ENCODE peak calls at places on chromosome 18, in ten cellular contexts. J is breast epithelium, G is prostate gland, Z is fibroblast of lung, L is right atrium auricular region, N is heart right ventricle, I is GM23248, Q is A549, M is OCI-LY7, V is small intestine. X is an unnamed sample. For H3K9me3, the result is how much of the 10 kb centered on the place peaks cover.

GRCh38 chr18:7733642-7734041 is 166.5 kb downstream of the PTPRM start:
- DNase-seq in I (no peak), M (no peak), Z (no peak), N (no peak), L (no peak), J (no peak), V (no peak), Q (peak), G (no peak), X (no peak)

GRCh38 chr18:10965104-10965503 is 184.3 kb downstream of the PIEZO2 start:
- DNase-seq in N (no peak), V (no peak), G (no peak), L (no peak), J (no peak), M (no peak), Z (no peak), I (peak), Q (no peak), X (no peak)

GRCh38 chr18:77254711-77255110 is 5.1 kb downstream of the GALR1 start:
- DNase-seq in Q (no peak), J (no peak), Z (no peak), M (no peak), N (no peak), G (no peak), I (no peak), L (no peak), V (no peak), X (no peak)

GRCh38 chr18:50986360-50987087 is 18.7 kb downstream of the ELAC1 start:
- DNase-seq in Q (no peak), V (no peak), I (peak), J (no peak), Z (peak), N (no peak), G (no peak), M (no peak), L (no peak), X (no peak)

GRCh38 chr18:62784966-62785413 is 69.6 kb downstream of the PHLPP1 start:
- DNase-seq in J (no peak), Z (peak), N (no peak), L (no peak), G (no peak), V (no peak), M (no peak), I (peak), Q (peak), X (peak)

GRCh38 chr18:56112013-56112749 is 524.2 kb upstream of the TCF4 start:
- DNase-seq in M (no peak), J (no peak), V (no peak), N (no peak), I (peak), L (no peak), G (no peak), Q (no peak), Z (peak), X (no peak)

GRCh38 chr18:2348003-2348402 is 223.3 kb downstream of the METTL4 start:
- DNase-seq in N (no peak), M (peak), L (no peak), I (no peak), Q (no peak), G (no peak), Z (no peak), V (no peak), J (no peak), X (no peak)

GRCh38 chr18:74748809-74749208 is 151.1 kb downstream of the ZNF407 start:
- DNase-seq in L (no peak), Q (no peak), M (no peak), V (no peak), I (no peak), G (no peak), J (no peak), N (no peak), Z (no peak), X (no peak)

GRCh38 chr18:37085362-37085761 is 256.4 kb downstream of the KIAA1328 start:
- DNase-seq in Q (no peak), N (no peak), Z (no peak), M (no peak), I (no peak), G (no peak), L (no peak), V (no peak), J (no peak), X (no peak)

GRCh38 chr18:8701546-8702118 is 3.7 kb upstream of the MTCL1 start:
- DNase-seq in V (no peak), I (peak), L (no peak), M (no peak), N (no peak), J (no peak), Q (peak), G (no peak), Z (peak), X (no peak)

GRCh38 chr18:74632088-74632679 is 34.5 kb downstream of the ZNF407 start:
- DNase-seq in G (no peak), Q (no peak), M (no peak), I (no peak), Z (no peak), L (no peak), J (no peak), N (no peak), V (no peak), X (no peak)

GRCh38 chr18:55088000-55088401 is 128.7 kb upstream of the CCDC68 start:
- DNase-seq in J (no peak), N (no peak), I (peak), Q (peak), Z (peak), M (no peak), L (no peak), G (no peak), V (no peak), X (no peak)

GRCh38 chr18:46373787-46374186 is 269.6 kb downstream of the HAUS1 start:
- DNase-seq in V (no peak), Q (no peak), I (no peak), N (no peak), J (no peak), M (no peak), G (no peak), Z (no peak), L (no peak), X (no peak)

GRCh38 chr18:37467002-37467401 is 98.6 kb downstream of the CELF4 start:
- DNase-seq in N (no peak), M (no peak), J (no peak), L (no peak), V (no peak), I (no peak), Z (no peak), Q (no peak), G (no peak), X (no peak)

GRCh38 chr18:58023108-58023507 is 20.9 kb upstream of the NEDD4L start:
- DNase-seq in G (no peak), Q (no peak), Z (no peak), J (no peak), V (no peak), N (no peak), L (no peak), M (no peak), I (no peak), X (no peak)

GRCh38 chr18:32919799-32920198 is 147.0 kb upstream of the KLHL14 start:
- DNase-seq in G (no peak), I (peak), L (no peak), Z (peak), Q (peak), N (no peak), V (peak), J (no peak), M (peak), X (no peak)

GRCh38 chr18:79560042-79560860 is 119.4 kb upstream of the CTDP1 start:
- DNase-seq in V (no peak), L (no peak), J (peak), G (no peak), M (no peak), N (no peak), Q (no peak), I (no peak), Z (no peak), X (no peak)

GRCh38 chr18:23943903-23944624 is 70.5 kb upstream of the TTC39C start:
- DNase-seq in Z (peak), V (no peak), M (no peak), J (no peak), N (no peak), L (no peak), I (peak), Q (peak), G (no peak), X (no peak)

GRCh38 chr18:45402485-45403056 is 212.7 kb upstream of the SLC14A2 start:
- DNase-seq in Q (no peak), Z (peak), M (no peak), L (no peak), I (peak), N (no peak), J (no peak), V (peak), G (no peak), X (no peak)

GRCh38 chr18:55398858-55399257 is 189.1 kb downstream of the TCF4 start:
- DNase-seq in V (no peak), J (no peak), M (no peak), Z (no peak), N (no peak), L (no peak), I (peak), Q (no peak), G (no peak), X (no peak)

GRCh38 chr18:3171631-3172030 is 48.1 kb downstream of the MYOM1 start:
- DNase-seq in N (no peak), M (no peak), L (no peak), I (no peak), Q (no peak), V (no peak), Z (no peak), G (no peak), J (no peak), X (no peak)

GRCh38 chr18:10705786-10706185 is 180.0 kb downstream of the NAPG start:
- DNase-seq in M (no peak), Q (no peak), Z (no peak), N (no peak), I (no peak), L (no peak), V (no peak), J (no peak), G (no peak), X (no peak)

GRCh38 chr18:22678486-22678885 is 254.6 kb upstream of the RBBP8 start:
- DNase-seq in Z (peak), M (no peak), L (no peak), I (no peak), G (no peak), Q (no peak), N (no peak), V (no peak), J (peak), X (no peak)

GRCh38 chr18:57747809-57748680 is 55.1 kb downstream of the ATP8B1 start:
- DNase-seq in M (peak), V (no peak), L (no peak), Z (no peak), N (no peak), G (no peak), Q (no peak), J (no peak), I (no peak), X (no peak)

GRCh38 chr18:3262234-3263171 is 570 bp downstream of the MYL12B start:
- DNase-seq in N (no peak), L (no peak), Z (peak), J (no peak), V (no peak), G (no peak), I (peak), Q (peak), M (peak), X (no peak)

GRCh38 chr18:9701604-9702324 is 6.3 kb upstream of the RAB31 start:
- DNase-seq in V (no peak), Q (no peak), Z (no peak), J (no peak), M (no peak), G (no peak), L (peak), N (no peak), I (no peak), X (no peak)

GRCh38 chr18:31155498-31155897 is 7.2 kb downstream of the DSC1 start:
- DNase-seq in J (no peak), N (no peak), L (no peak), V (no peak), G (no peak), Q (no peak), I (no peak), Z (no peak), M (no peak), X (no peak)

GRCh38 chr18:74921057-74921820 is 287.7 kb downstream of the PTGR3 start:
- DNase-seq in V (no peak), Z (no peak), G (no peak), Q (no peak), J (no peak), M (no peak), N (no peak), I (no peak), L (no peak), X (no peak)

GRCh38 chr18:56374005-56374655 is 264.3 kb downstream of the TXNL1 start:
- DNase-seq in I (peak), Q (peak), M (no peak), N (no peak), Z (peak), L (no peak), J (no peak), G (no peak), V (no peak), X (no peak)

GRCh38 chr18:55699233-55699765 is 111.3 kb upstream of the TCF4 start:
- DNase-seq in J (no peak), M (no peak), I (peak), G (no peak), Z (no peak), Q (no peak), V (no peak), L (no peak), N (no peak), X (no peak)

GRCh38 chr18:47627030-47627429 is 303.4 kb downstream of the SMAD2 start:
- DNase-seq in M (no peak), G (no peak), I (no peak), N (no peak), Z (no peak), L (no peak), V (no peak), Q (no peak), J (no peak), X (no peak)

GRCh38 chr18:79595876-79596374 is 83.7 kb upstream of the CTDP1 start:
- DNase-seq in Z (no peak), M (no peak), J (no peak), G (no peak), V (no peak), L (no peak), Q (no peak), N (no peak), I (no peak), X (no peak)

GRCh38 chr18:69626643-69627242 is 226.1 kb downstream of the DOK6 start:
- DNase-seq in J (no peak), L (no peak), Q (peak), M (no peak), G (no peak), Z (peak), V (no peak), I (peak), N (no peak), X (no peak)
- H3K27ac ChIP-seq in J (no peak), L (no peak), Q (no peak), M (no peak), G (no peak), Z (no peak), V (no peak), I (peak), N (no peak), X (no peak)

GRCh38 chr18:35837922-35838496 is 134.5 kb upstream of the RMP24 start:
- DNase-seq in Z (no peak), M (no peak), G (no peak), J (no peak), I (no peak), Q (no peak), V (no peak), L (no peak), N (no peak), X (no peak)

GRCh38 chr18:35835366-35835765 is 137.1 kb upstream of the RMP24 start:
- DNase-seq in J (no peak), V (no peak), Q (no peak), Z (no peak), M (no peak), N (no peak), G (no peak), I (no peak), L (no peak), X (no peak)

GRCh38 chr18:35841283-35841682 is 131.2 kb upstream of the RMP24 start:
- DNase-seq in I (no peak), G (no peak), V (no peak), Z (no peak), Q (no peak), N (no peak), M (no peak), J (no peak), L (no peak), X (no peak)

GRCh38 chr18:35835838-35836237 is 136.6 kb upstream of the RMP24 start:
- DNase-seq in M (no peak), Z (no peak), Q (no peak), G (no peak), I (no peak), J (no peak), L (no peak), N (no peak), V (no peak), X (no peak)

GRCh38 chr18:35836932-35837331 is 135.5 kb upstream of the RMP24 start:
- DNase-seq in I (no peak), N (no peak), L (no peak), J (no peak), M (no peak), Z (no peak), Q (no peak), V (no peak), G (no peak), X (no peak)
- H3K9me3 ChIP-seq in I (under half), N (under half), L (under half), J (under half), M (under half), Z (under half), Q (under half), V (under half), G (under half), X (under half)

DNA sequence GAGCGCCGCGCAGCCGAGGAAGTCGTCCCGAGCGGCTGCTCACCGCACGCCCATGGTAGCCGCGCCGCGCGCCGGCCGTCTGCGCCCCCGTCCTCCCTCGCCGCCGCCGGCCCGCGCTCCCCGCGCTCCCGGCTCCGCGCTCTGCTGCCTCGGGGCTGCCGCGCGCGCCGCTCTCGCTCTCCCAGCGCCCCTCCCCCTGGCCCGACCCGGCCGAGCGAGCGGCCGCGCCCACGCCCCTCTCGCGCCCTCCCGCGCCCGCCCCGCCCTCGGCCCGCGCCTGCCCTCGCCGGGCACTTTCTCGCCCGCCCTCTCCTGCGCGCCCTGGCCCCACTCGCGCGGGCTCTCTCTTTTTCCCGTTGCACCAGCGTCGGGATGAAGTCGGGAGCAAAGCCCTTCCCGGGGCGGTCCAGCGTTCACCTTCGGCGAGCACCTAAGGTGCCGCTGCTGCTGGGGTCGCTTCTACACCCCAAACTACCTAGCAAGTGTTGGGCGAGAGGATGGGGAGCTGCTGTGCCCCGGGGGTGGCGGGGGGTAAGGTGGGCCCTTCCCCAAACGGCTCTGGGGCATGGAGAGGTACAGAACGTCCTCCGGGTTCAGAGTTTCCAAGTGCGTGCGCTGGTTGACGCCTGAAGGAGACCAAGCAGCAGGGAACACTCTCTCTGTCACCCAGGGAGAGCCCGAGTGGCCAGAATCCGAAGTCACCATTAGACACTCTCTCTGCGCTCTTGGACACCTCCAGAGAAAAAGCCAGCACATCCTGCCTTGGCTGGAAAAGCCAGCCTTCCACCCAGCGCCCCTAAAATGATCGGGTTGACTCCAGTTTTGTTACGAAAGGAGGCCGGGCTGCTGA is at the start of gene COLEC12:
- DNase-seq in N (peak), L (no peak), Z (peak), I (peak), M (no peak), V (no peak), J (no peak), Q (no peak), G (peak), X (peak)
- H3K4me3 ChIP-seq in N (peak), L (peak), Z (peak), I (peak), M (no peak), V (peak), J (peak), Q (peak), G (peak), X (peak)

DNA sequence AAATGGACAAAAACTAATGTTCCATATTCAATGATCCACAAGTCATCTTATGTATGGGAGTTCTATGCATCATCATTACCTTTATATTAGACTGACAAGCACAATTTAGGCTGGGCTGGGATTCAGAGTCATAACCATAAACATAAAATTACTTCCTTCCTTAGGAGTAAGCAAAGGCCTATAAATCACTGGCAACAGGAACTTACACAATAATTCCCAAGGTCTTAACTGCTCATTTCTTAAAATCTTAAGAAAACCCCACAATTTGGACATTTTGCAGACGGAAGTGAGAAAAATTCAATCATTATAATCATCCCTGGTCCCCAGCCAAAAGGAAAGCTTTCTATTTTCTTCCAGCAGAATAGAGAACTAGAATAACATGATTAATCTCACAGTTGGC is 232.3 kb downstream of the DYM start:
- DNase-seq in Z (no peak), N (no peak), G (no peak), L (no peak), I (no peak), Q (no peak), M (no peak), V (peak), J (no peak), X (no peak)
- H3K27ac ChIP-seq in Z (no peak), N (no peak), G (no peak), L (no peak), I (no peak), Q (no peak), M (no peak), V (no peak), J (no peak), X (no peak)

GRCh38 chr18:59266876-59267510 is 6.3 kb downstream of the RAX start:
- DNase-seq in M (no peak), L (no peak), V (no peak), I (no peak), Z (no peak), G (no peak), Q (no peak), N (no peak), J (no peak), X (no peak)
- H3K9me3 ChIP-seq in M (under half), L (under half), V (under half), I (under half), Z (under half), G (under half), Q (under half), N (under half), J (under half), X (under half)

GRCh38 chr18:34548120-34548972 is 161.8 kb upstream of the DTNA start:
- DNase-seq in N (no peak), I (no peak), M (no peak), Z (no peak), V (peak), G (no peak), Q (no peak), J (no peak), L (no peak), X (no peak)
- H3K4me3 ChIP-seq in N (no peak), I (no peak), M (no peak), Z (no peak), V (no peak), G (no peak), Q (no peak), J (no peak), L (no peak), X (no peak)

X was measured in psoas muscle.